ENCODE peak calls at places on chromosomes 6 and 20, in ten cellular contexts. H is HFF-Myc, B is fibroblast of lung, T is upper lobe of right lung, O is neural progenitor cell, G is tibial nerve, P is H1, Z is psoas muscle, M is osteoblast, V is HCT116. R is an unnamed sample.

GRCh38 chr6:19465760-19466159 is 371.4 kb upstream of the ID4 start:
- DNase-seq in O (no peak), G (no peak), H (no peak), Z (no peak), V (no peak), B (peak; percentile 75), M (peak; percentile 45), T (no peak), P (no peak), R (no peak)

GRCh38 chr20:44057698-44058675 is 129.0 kb downstream of the JPH2 start:
- DNase-seq in O (no peak), H (peak; percentile 14), T (no peak), B (peak; percentile 30), P (no peak), Z (no peak), V (no peak), M (peak; percentile 41), G (no peak), R (no peak)

GRCh38 chr20:52959125-52959524 is 13.0 kb upstream of the TSHZ2 start:
- DNase-seq in P (no peak), B (peak; percentile 46), G (no peak), O (peak; percentile 41), V (no peak), H (no peak), Z (no peak), T (no peak), M (no peak), R (peak; percentile 13)

GRCh38 chr6:33761922-33762629 is 15.4 kb upstream of the IP6K3 start:
- DNase-seq in H (no peak), B (no peak), P (no peak), Z (peak; percentile 97), O (peak; percentile 78), V (no peak), T (peak; percentile 80), G (no peak), M (peak; percentile 79), R (peak; percentile 66)

GRCh38 chr6:119683022-119683421 is 333.5 kb upstream of the MAN1A1 start:
- DNase-seq in T (no peak), G (no peak), H (no peak), M (no peak), Z (no peak), O (peak; percentile 37), V (no peak), B (no peak), P (no peak), R (no peak)

GRCh38 chr6:10033223-10033829 is 381.5 kb downstream of the TFAP2A start:
- DNase-seq in M (no peak), O (peak; percentile 34), H (peak; percentile 5), Z (no peak), P (peak; percentile 3), T (no peak), V (no peak), G (no peak), B (peak; percentile 46), R (no peak)

GRCh38 chr6:121430514-121431460 is 4.7 kb upstream of the GJA1 start:
- DNase-seq in P (no peak), V (peak; percentile 29), Z (no peak), B (peak; percentile 41), H (no peak), G (peak; percentile 40), T (no peak), O (peak; percentile 59), M (peak; percentile 52), R (no peak)

GRCh38 chr6:81801489-81801888 is 49.0 kb upstream of the TENT5A start:
- DNase-seq in M (no peak), T (no peak), H (no peak), B (no peak), P (no peak), V (no peak), O (peak; percentile 46), Z (no peak), G (no peak), R (no peak)

GRCh38 chr6:37022135-37022863 is 16.8 kb downstream of the FGD2 start:
- DNase-seq in P (no peak), T (no peak), V (no peak), B (no peak), H (no peak), G (no peak), Z (no peak), O (no peak), M (no peak), R (no peak)

GRCh38 chr6:69974193-69974592 is 107.8 kb downstream of the COL19A1 start:
- DNase-seq in T (no peak), Z (no peak), P (no peak), O (no peak), M (no peak), H (no peak), V (no peak), G (no peak), B (peak; percentile 26), R (no peak)

GRCh38 chr6:135295085-135295484 is 114.0 kb downstream of the MYB start:
- DNase-seq in O (no peak), M (no peak), T (no peak), B (no peak), Z (no peak), P (no peak), H (no peak), V (no peak), G (no peak), R (no peak)

GRCh38 chr6:34926655-34927054 is 37.6 kb downstream of the ANKS1A start:
- DNase-seq in T (no peak), G (no peak), B (peak; percentile 80), Z (no peak), P (no peak), V (no peak), O (no peak), M (peak; percentile 77), H (no peak), R (no peak)

GRCh38 chr6:23350752-23351453 is 775.1 kb upstream of the NRSN1 start:
- DNase-seq in P (no peak), V (no peak), M (no peak), O (no peak), B (peak; percentile 7), G (no peak), H (no peak), T (no peak), Z (no peak), R (no peak)

GRCh38 chr6:112014483-112014882 is 39.4 kb upstream of the CCN6 start:
- DNase-seq in P (no peak), G (no peak), Z (no peak), H (peak; percentile 36), V (no peak), B (peak; percentile 90), T (no peak), O (no peak), M (no peak), R (no peak)

GRCh38 chr20:22288957-22289356 is 295.4 kb downstream of the FOXA2 start:
- DNase-seq in Z (no peak), G (no peak), T (no peak), O (no peak), M (no peak), B (no peak), V (no peak), P (no peak), H (no peak), R (no peak)

GRCh38 chr6:8481727-8482126 is 46.4 kb upstream of the SLC35B3 start:
- DNase-seq in Z (no peak), H (peak; percentile 2), V (no peak), O (peak; percentile 36), G (no peak), T (no peak), P (no peak), B (no peak), M (no peak), R (peak; percentile 18)
- TF ChIP-seq CTCF in Z (no peak), H (peak; percentile 24), V (no peak), O (peak; percentile 56), G (no peak), T (no peak), P (peak; percentile 47), B (peak; percentile 42), M (no peak), R (peak; percentile 23)

GRCh38 chr6:83247471-83247870 is 54.3 kb downstream of the RWDD2A start:
- DNase-seq in Z (no peak), G (no peak), B (no peak), M (no peak), P (no peak), O (no peak), T (no peak), V (no peak), H (no peak), R (no peak)

GRCh38 chr6:83250235-83250634 is 57.1 kb downstream of the RWDD2A start:
- DNase-seq in V (no peak), G (no peak), M (no peak), H (no peak), Z (no peak), T (no peak), P (no peak), B (no peak), O (no peak), R (no peak)

GRCh38 chr6:83258517-83258916 is 65.4 kb downstream of the RWDD2A start:
- DNase-seq in M (no peak), B (peak; percentile 56), T (no peak), G (no peak), O (no peak), V (no peak), Z (no peak), P (no peak), H (no peak), R (no peak)

GRCh38 chr6:83257791-83258190 is 64.6 kb downstream of the RWDD2A start:
- DNase-seq in B (no peak), T (no peak), M (no peak), H (no peak), P (no peak), Z (no peak), V (no peak), O (no peak), G (no peak), R (no peak)

DNA sequence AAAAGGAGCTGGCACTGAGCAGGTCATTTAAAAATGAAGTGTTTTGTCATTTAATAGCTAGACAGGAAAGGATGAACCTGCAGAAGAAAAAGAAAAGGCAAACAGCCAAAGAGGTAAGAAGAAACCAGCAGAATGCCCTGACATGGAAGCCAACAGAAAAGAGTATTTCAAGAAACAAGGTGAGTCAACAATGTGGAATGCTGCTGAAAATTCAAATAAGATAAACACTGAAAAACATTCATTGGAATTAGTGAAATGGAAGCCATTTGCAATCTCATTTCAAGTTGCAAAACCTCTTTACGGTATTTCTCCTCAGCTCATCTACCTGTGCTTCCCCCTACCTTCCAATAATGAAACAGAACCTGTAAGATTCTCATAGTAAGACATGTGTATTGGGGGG is 59.6 kb downstream of the RWDD2A start:
- DNase-seq in B (peak; percentile 75), Z (no peak), T (no peak), H (peak; percentile 48), G (no peak), O (no peak), P (no peak), V (no peak), M (no peak), R (no peak)
- H3K4me3 ChIP-seq in B (no peak overlapping the region), Z (no peak overlapping the region), T (no peak overlapping the region), H (no peak overlapping the region), G (no peak overlapping the region), O (no peak overlapping the region), P (no peak overlapping the region), V (no peak overlapping the region), M (no peak overlapping the region), R (no peak overlapping the region)

GRCh38 chr6:106027760-106028159 is 58.4 kb upstream of the PRDM1 start:
- DNase-seq in V (no peak), O (peak; percentile 27), T (no peak), B (no peak), P (no peak), H (no peak), Z (no peak), G (no peak), M (no peak), R (no peak)
- TF ChIP-seq CTCF in V (no peak), O (no peak), T (no peak), B (no peak), P (no peak), H (no peak), Z (no peak), G (no peak), M (no peak), R (no peak)

GRCh38 chr20:57698191-57698866 is 11.5 kb downstream of the PMEPA1 start:
- DNase-seq in M (peak; percentile 99), V (peak; percentile 94), G (no peak), B (peak; percentile 100), H (peak; percentile 93), T (no peak), O (no peak), P (no peak), Z (no peak), R (no peak)
- H3K4me3 ChIP-seq in M (peak overlapping the region; percentile 34), V (no peak overlapping the region), G (no peak overlapping the region), B (no peak overlapping the region), H (no peak overlapping the region), T (no peak overlapping the region), O (no peak overlapping the region), P (no peak overlapping the region), Z (no peak overlapping the region), R (no peak overlapping the region)